ENCODE peak calls at places on chromosomes 7 and 10, in four cellular contexts. One of them, this sample, is unnamed.

GRCh38 chr7:135672560-135673359 is 10.4 kb downstream of the STMP1 start:
- DNase-seq in left lung: no peak
- DNase-seq in stomach: no peak
- DNase-seq in choroid plexus epithelial cell: peak; percentile 92
- DNase-seq in this sample: no peak

GRCh38 chr7:41027428-41028115 is 675.3 kb downstream of the INHBA start:
- DNase-seq in stomach: no peak
- DNase-seq in choroid plexus epithelial cell: peak; percentile 96
- DNase-seq in left lung: no peak
- DNase-seq in this sample: no peak

GRCh38 chr7:115299379-115300038 is 377.6 kb downstream of the MDFIC start:
- DNase-seq in choroid plexus epithelial cell: no peak
- DNase-seq in stomach: no peak
- DNase-seq in left lung: no peak
- DNase-seq in this sample: no peak

GRCh38 chr7:1646957-1647891 is 22.9 kb upstream of the ELFN1 start:
- DNase-seq in stomach: no peak
- DNase-seq in left lung: peak; percentile 76
- DNase-seq in choroid plexus epithelial cell: peak; percentile 51
- DNase-seq in this sample: no peak

GRCh38 chr10:6558272-6558671 is 21.8 kb downstream of the PRKCQ start:
- DNase-seq in stomach: no peak
- DNase-seq in left lung: no peak
- DNase-seq in choroid plexus epithelial cell: no peak
- DNase-seq in this sample: no peak

GRCh38 chr10:74039561-74040145 is 41.7 kb downstream of the VCL start:
- DNase-seq in left lung: no peak
- DNase-seq in choroid plexus epithelial cell: peak; percentile 75
- DNase-seq in stomach: no peak
- DNase-seq in this sample: no peak

GRCh38 chr7:150891740-150892139 is 39.4 kb downstream of the AOC1 start:
- DNase-seq in left lung: no peak
- DNase-seq in choroid plexus epithelial cell: no peak
- DNase-seq in stomach: no peak
- DNase-seq in this sample: no peak

GRCh38 chr10:28677889-28678686 is 767 bp downstream of the BAMBI start:
- DNase-seq in left lung: peak; percentile 89
- DNase-seq in stomach: peak; percentile 31
- DNase-seq in choroid plexus epithelial cell: peak; percentile 31
- DNase-seq in this sample: peak; percentile 76

GRCh38 chr10:12358863-12359647 is 9.7 kb downstream of the CAMK1D start:
- DNase-seq in stomach: no peak
- DNase-seq in left lung: no peak
- DNase-seq in choroid plexus epithelial cell: no peak
- DNase-seq in this sample: no peak

GRCh38 chr7:88040694-88041093 is 106.6 kb downstream of the ADAM22 start:
- DNase-seq in choroid plexus epithelial cell: peak; percentile 14
- DNase-seq in left lung: no peak
- DNase-seq in stomach: no peak
- DNase-seq in this sample: no peak

GRCh38 chr10:74855027-74855426 is 28.6 kb downstream of the KAT6B start:
- DNase-seq in choroid plexus epithelial cell: no peak
- DNase-seq in stomach: peak; percentile 46
- DNase-seq in left lung: no peak
- DNase-seq in this sample: no peak

GRCh38 chr10:130934333-130935035 is 377.0 kb downstream of the TCERG1L start:
- DNase-seq in left lung: no peak
- DNase-seq in choroid plexus epithelial cell: peak; percentile 27
- DNase-seq in stomach: no peak
- DNase-seq in this sample: no peak

GRCh38 chr7:136617176-136617575 is 251.3 kb upstream of the CHRM2 start:
- DNase-seq in choroid plexus epithelial cell: no peak
- DNase-seq in left lung: no peak
- DNase-seq in stomach: no peak
- DNase-seq in this sample: no peak

GRCh38 chr10:122221958-122222357 is 49.1 kb upstream of the BTBD16 start:
- DNase-seq in left lung: no peak
- DNase-seq in choroid plexus epithelial cell: no peak
- DNase-seq in stomach: no peak
- DNase-seq in this sample: no peak

GRCh38 chr10:5665380-5666323 is 743 bp downstream of the ASB13 start:
- DNase-seq in stomach: no peak
- DNase-seq in left lung: peak; percentile 87
- DNase-seq in choroid plexus epithelial cell: no peak
- DNase-seq in this sample: peak; percentile 76

GRCh38 chr10:76382381-76382851 is 951.0 kb downstream of the LRMDA start:
- DNase-seq in stomach: no peak
- DNase-seq in choroid plexus epithelial cell: peak; percentile 55
- DNase-seq in left lung: no peak
- DNase-seq in this sample: no peak

GRCh38 chr7:74083928-74084721 is 521 bp downstream of the LIMK1 start:
- DNase-seq in stomach: peak; percentile 41
- DNase-seq in left lung: no peak
- DNase-seq in choroid plexus epithelial cell: peak; percentile 39
- DNase-seq in this sample: peak; percentile 83

GRCh38 chr7:130008941-130009847 is 42.0 kb downstream of the ZC3HC1 start:
- DNase-seq in left lung: peak; percentile 85
- DNase-seq in choroid plexus epithelial cell: peak; percentile 21
- DNase-seq in stomach: peak; percentile 92
- DNase-seq in this sample: peak; percentile 76

GRCh38 chr10:86105640-86106039 is 261.0 kb downstream of the GRID1 start:
- DNase-seq in left lung: no peak
- DNase-seq in choroid plexus epithelial cell: no peak
- DNase-seq in stomach: no peak
- DNase-seq in this sample: no peak

GRCh38 chr10:93032105-93032808 is 28.3 kb upstream of the CYP26C1 start:
- DNase-seq in left lung: no peak
- DNase-seq in stomach: no peak
- DNase-seq in choroid plexus epithelial cell: peak; percentile 22
- DNase-seq in this sample: no peak

GRCh38 chr7:7682856-7683255 is 35.6 kb downstream of the RPA3 start:
- DNase-seq in stomach: no peak
- DNase-seq in left lung: no peak
- DNase-seq in choroid plexus epithelial cell: no peak
- DNase-seq in this sample: no peak

GRCh38 chr7:151416135-151416740 is 6.4 kb upstream of the WDR86 start:
- DNase-seq in choroid plexus epithelial cell: no peak
- DNase-seq in left lung: no peak
- DNase-seq in stomach: no peak
- DNase-seq in this sample: peak; percentile 33

GRCh38 chr10:29305031-29305335 is 16.1 kb downstream of the LYZL1 start:
- DNase-seq in choroid plexus epithelial cell: no peak
- DNase-seq in left lung: no peak
- DNase-seq in stomach: no peak
- DNase-seq in this sample: no peak

GRCh38 chr10:76070861-76071260 is 639.4 kb downstream of the LRMDA start:
- DNase-seq in choroid plexus epithelial cell: no peak
- DNase-seq in left lung: no peak
- DNase-seq in stomach: no peak
- DNase-seq in this sample: no peak

GRCh38 chr10:18689498-18689897 is 30.3 kb downstream of the ARL5B start:
- DNase-seq in stomach: no peak
- DNase-seq in choroid plexus epithelial cell: peak; percentile 76
- DNase-seq in left lung: no peak
- DNase-seq in this sample: no peak

GRCh38 chr7:42726066-42726785 is 185.6 kb downstream of the C7orf25 start:
- DNase-seq in choroid plexus epithelial cell: no peak
- DNase-seq in left lung: no peak
- DNase-seq in stomach: no peak
- DNase-seq in this sample: no peak

GRCh38 chr7:47571355-47572100 is 10.4 kb downstream of the TNS3 start:
- DNase-seq in choroid plexus epithelial cell: peak; percentile 69
- DNase-seq in stomach: peak; percentile 83
- DNase-seq in left lung: peak; percentile 86
- DNase-seq in this sample: peak; percentile 89

GRCh38 chr7:65477326-65477725 is 103.7 kb downstream of the ZNF92 start:
- DNase-seq in choroid plexus epithelial cell: peak; percentile 41
- DNase-seq in left lung: no peak
- DNase-seq in stomach: no peak
- DNase-seq in this sample: no peak

GRCh38 chr10:121615401-121615800 is 17.2 kb upstream of the FGFR2 start:
- DNase-seq in stomach: no peak
- DNase-seq in choroid plexus epithelial cell: no peak
- DNase-seq in left lung: no peak
- DNase-seq in this sample: no peak

GRCh38 chr10:6069101-6069931 is 7.1 kb upstream of the IL2RA start:
- DNase-seq in stomach: no peak
- DNase-seq in left lung: no peak
- DNase-seq in choroid plexus epithelial cell: no peak
- DNase-seq in this sample: no peak

GRCh38 chr7:80681272-80681885 is 42.9 kb downstream of the CD36 start:
- DNase-seq in left lung: no peak
- DNase-seq in choroid plexus epithelial cell: peak; percentile 72
- DNase-seq in stomach: no peak
- DNase-seq in this sample: no peak

GRCh38 chr10:74681917-74682627 is 144.3 kb upstream of the KAT6B start:
- DNase-seq in choroid plexus epithelial cell: peak; percentile 2
- DNase-seq in left lung: no peak
- DNase-seq in stomach: no peak
- DNase-seq in this sample: no peak

GRCh38 chr7:85497999-85498398 is 311.1 kb upstream of the SEMA3D start:
- DNase-seq in stomach: no peak
- DNase-seq in choroid plexus epithelial cell: peak; percentile 26
- DNase-seq in left lung: no peak
- DNase-seq in this sample: no peak

GRCh38 chr10:117167346-117168134 is 29.5 kb upstream of the VAX1 start:
- DNase-seq in left lung: no peak
- DNase-seq in choroid plexus epithelial cell: no peak
- DNase-seq in stomach: no peak
- DNase-seq in this sample: no peak

GRCh38 chr10:117170244-117170643 is 27.0 kb upstream of the KCNK18 start:
- DNase-seq in stomach: no peak
- DNase-seq in left lung: no peak
- DNase-seq in choroid plexus epithelial cell: no peak
- DNase-seq in this sample: no peak

GRCh38 chr10:117168135-117168674 is 29.1 kb upstream of the KCNK18 start:
- DNase-seq in stomach: peak; percentile 68
- DNase-seq in choroid plexus epithelial cell: peak; percentile 22
- DNase-seq in left lung: peak; percentile 96
- DNase-seq in this sample: peak; percentile 87

GRCh38 chr10:117169480-117169879 is 27.8 kb upstream of the KCNK18 start:
- DNase-seq in left lung: no peak
- DNase-seq in choroid plexus epithelial cell: no peak
- DNase-seq in stomach: no peak
- DNase-seq in this sample: no peak

GRCh38 chr10:117168729-117169128 is 28.6 kb upstream of the KCNK18 start:
- DNase-seq in left lung: no peak
- DNase-seq in choroid plexus epithelial cell: no peak
- DNase-seq in stomach: no peak
- DNase-seq in this sample: no peak
- H3K4me3 ChIP-seq in left lung: no peak overlapping the region
- H3K4me3 ChIP-seq in choroid plexus epithelial cell: no peak overlapping the region
- H3K4me3 ChIP-seq in stomach: no peak overlapping the region
- H3K4me3 ChIP-seq in this sample: no peak overlapping the region

GRCh38 chr7:123795917-123796316 is 47.1 kb upstream of the WASL start:
- DNase-seq in left lung: no peak
- DNase-seq in choroid plexus epithelial cell: no peak
- DNase-seq in stomach: no peak
- DNase-seq in this sample: no peak

GRCh38 chr7:123797673-123798526 is 47.1 kb upstream of the HYAL4 start:
- DNase-seq in choroid plexus epithelial cell: peak; percentile 96
- DNase-seq in left lung: no peak
- DNase-seq in stomach: no peak
- DNase-seq in this sample: no peak

GRCh38 chr7:123802249-123802648 is 42.7 kb upstream of the HYAL4 start:
- DNase-seq in choroid plexus epithelial cell: no peak
- DNase-seq in left lung: no peak
- DNase-seq in stomach: no peak
- DNase-seq in this sample: no peak

GRCh38 chr7:123796568-123796967 is 47.8 kb upstream of the WASL start:
- DNase-seq in stomach: no peak
- DNase-seq in left lung: no peak
- DNase-seq in choroid plexus epithelial cell: no peak
- DNase-seq in this sample: no peak

GRCh38 chr7:123798527-123799188 is 46.3 kb upstream of the HYAL4 start:
- DNase-seq in left lung: no peak
- DNase-seq in stomach: no peak
- DNase-seq in choroid plexus epithelial cell: peak; percentile 13
- DNase-seq in this sample: no peak
- H3K4me3 ChIP-seq in left lung: no peak overlapping the region
- H3K4me3 ChIP-seq in stomach: no peak overlapping the region
- H3K4me3 ChIP-seq in choroid plexus epithelial cell: no peak overlapping the region
- H3K4me3 ChIP-seq in this sample: peak overlapping the region; percentile 32

GRCh38 chr10:132446661-132447445 is 49.9 kb downstream of the PWWP2B start:
- DNase-seq in choroid plexus epithelial cell: peak; percentile 66
- DNase-seq in left lung: peak; percentile 90
- DNase-seq in stomach: peak; percentile 84
- DNase-seq in this sample: peak; percentile 89
- H3K4me3 ChIP-seq in choroid plexus epithelial cell: no peak overlapping the region
- H3K4me3 ChIP-seq in left lung: no peak overlapping the region
- H3K4me3 ChIP-seq in stomach: no peak overlapping the region
- H3K4me3 ChIP-seq in this sample: peak overlapping the region; percentile 2

DNA sequence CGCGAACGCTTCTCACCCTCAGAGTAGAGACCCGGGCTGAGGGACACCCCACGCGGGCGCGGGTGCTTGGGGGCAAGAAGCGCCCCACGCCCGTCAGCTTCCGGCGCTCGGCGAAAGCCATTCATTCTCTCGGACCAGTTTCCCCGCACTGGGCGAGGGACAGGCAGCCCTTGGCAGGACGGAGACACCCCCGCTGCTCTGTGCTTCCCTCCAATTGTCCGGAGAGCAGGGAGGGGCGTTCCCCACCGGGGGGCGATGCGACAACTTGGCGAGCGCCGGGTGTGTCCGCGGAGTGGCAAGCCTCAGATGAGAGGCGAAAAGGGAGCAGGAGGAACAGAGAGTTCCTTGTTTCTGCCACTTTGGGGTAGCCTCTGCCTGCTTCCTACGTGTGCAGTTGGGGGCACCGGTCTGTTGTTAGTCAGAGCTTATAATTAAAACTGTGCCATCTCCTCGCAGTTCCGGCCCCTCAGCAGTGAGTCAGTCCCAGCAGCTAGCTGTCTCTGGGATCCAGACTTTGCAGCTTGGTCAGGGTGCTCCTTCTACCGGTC is 1.7 kb downstream of the GPR158 start:
- DNase-seq in choroid plexus epithelial cell: no peak
- DNase-seq in left lung: peak; percentile 72
- DNase-seq in stomach: no peak
- DNase-seq in this sample: no peak
- H3K4me3 ChIP-seq in choroid plexus epithelial cell: no peak overlapping the region
- H3K4me3 ChIP-seq in left lung: no peak overlapping the region
- H3K4me3 ChIP-seq in stomach: peak overlapping the region; percentile 57
- H3K4me3 ChIP-seq in this sample: no peak overlapping the region